ENCODE peak calls at places on chromosomes 12 and 14, in six cellular contexts. One of them, this sample, is unnamed.

GRCh38 chr14:76919811-76920571 is 93.8 kb downstream of the LRRC74A start:
- DNase-seq in astrocyte: peak; percentile 88
- DNase-seq in right lobe of liver: peak; percentile 63
- DNase-seq in tibial nerve: no peak
- DNase-seq in A549: no peak
- DNase-seq in uterus: peak; percentile 52
- DNase-seq in this sample: peak; percentile 61

GRCh38 chr12:8905546-8905945 is 8.8 kb upstream of the PHC1 start:
- DNase-seq in uterus: no peak
- DNase-seq in tibial nerve: no peak
- DNase-seq in astrocyte: no peak
- DNase-seq in A549: no peak
- DNase-seq in right lobe of liver: no peak
- DNase-seq in this sample: no peak

GRCh38 chr14:49505026-49505766 is 81.0 kb downstream of the RPS29 start:
- DNase-seq in tibial nerve: no peak
- DNase-seq in A549: no peak
- DNase-seq in astrocyte: peak; percentile 81
- DNase-seq in right lobe of liver: no peak
- DNase-seq in uterus: no peak
- DNase-seq in this sample: no peak

GRCh38 chr14:89445252-89445973 is 28.4 kb upstream of the FOXN3 start:
- DNase-seq in tibial nerve: no peak
- DNase-seq in right lobe of liver: no peak
- DNase-seq in uterus: no peak
- DNase-seq in astrocyte: no peak
- DNase-seq in A549: no peak
- DNase-seq in this sample: no peak

GRCh38 chr14:61128382-61129167 is 147.5 kb downstream of the SLC38A6 start:
- DNase-seq in uterus: no peak
- DNase-seq in astrocyte: no peak
- DNase-seq in tibial nerve: no peak
- DNase-seq in right lobe of liver: no peak
- DNase-seq in A549: no peak
- DNase-seq in this sample: no peak

GRCh38 chr14:97412933-97413574 is 615.9 kb downstream of the VRK1 start:
- DNase-seq in astrocyte: no peak
- DNase-seq in uterus: no peak
- DNase-seq in right lobe of liver: no peak
- DNase-seq in A549: no peak
- DNase-seq in tibial nerve: no peak
- DNase-seq in this sample: no peak

GRCh38 chr12:111582133-111582747 is 16.9 kb downstream of the ATXN2 start:
- DNase-seq in A549: no peak
- DNase-seq in uterus: no peak
- DNase-seq in tibial nerve: no peak
- DNase-seq in right lobe of liver: no peak
- DNase-seq in astrocyte: no peak
- DNase-seq in this sample: no peak

GRCh38 chr12:124289634-124290600 is 5.0 kb upstream of the RFLNA start:
- DNase-seq in right lobe of liver: no peak
- DNase-seq in astrocyte: peak; percentile 57
- DNase-seq in tibial nerve: no peak
- DNase-seq in A549: no peak
- DNase-seq in uterus: no peak
- DNase-seq in this sample: no peak

GRCh38 chr14:57182760-57183503 is 85.8 kb downstream of the EXOC5 start:
- DNase-seq in uterus: no peak
- DNase-seq in A549: no peak
- DNase-seq in right lobe of liver: no peak
- DNase-seq in tibial nerve: no peak
- DNase-seq in astrocyte: no peak
- DNase-seq in this sample: no peak

GRCh38 chr12:86122846-86123468 is 133.2 kb downstream of the MGAT4C start:
- DNase-seq in astrocyte: no peak
- DNase-seq in tibial nerve: no peak
- DNase-seq in A549: no peak
- DNase-seq in right lobe of liver: no peak
- DNase-seq in uterus: no peak
- DNase-seq in this sample: no peak

GRCh38 chr12:63930971-63931370 is 86.5 kb downstream of the SRGAP1 start:
- DNase-seq in astrocyte: peak; percentile 64
- DNase-seq in uterus: no peak
- DNase-seq in tibial nerve: no peak
- DNase-seq in right lobe of liver: no peak
- DNase-seq in A549: no peak
- DNase-seq in this sample: no peak

GRCh38 chr14:53491256-53491905 is 338.3 kb upstream of the DDHD1 start:
- DNase-seq in right lobe of liver: no peak
- DNase-seq in astrocyte: peak; percentile 42
- DNase-seq in uterus: no peak
- DNase-seq in A549: no peak
- DNase-seq in tibial nerve: no peak
- DNase-seq in this sample: no peak

GRCh38 chr12:4829161-4829792 is 80.4 kb upstream of the KCNA1 start:
- DNase-seq in uterus: no peak
- DNase-seq in A549: no peak
- DNase-seq in tibial nerve: no peak
- DNase-seq in right lobe of liver: no peak
- DNase-seq in astrocyte: no peak
- DNase-seq in this sample: no peak

GRCh38 chr14:62739647-62740046 is 305.6 kb downstream of the KCNH5 start:
- DNase-seq in uterus: no peak
- DNase-seq in tibial nerve: no peak
- DNase-seq in right lobe of liver: no peak
- DNase-seq in A549: no peak
- DNase-seq in astrocyte: no peak
- DNase-seq in this sample: no peak

GRCh38 chr12:93803408-93803807 is 126.2 kb downstream of the CRADD start:
- DNase-seq in right lobe of liver: no peak
- DNase-seq in uterus: no peak
- DNase-seq in A549: no peak
- DNase-seq in astrocyte: peak; percentile 87
- DNase-seq in tibial nerve: no peak
- DNase-seq in this sample: no peak

GRCh38 chr12:21542412-21542811 is 16.3 kb downstream of the SPX start:
- DNase-seq in A549: no peak
- DNase-seq in right lobe of liver: no peak
- DNase-seq in astrocyte: no peak
- DNase-seq in tibial nerve: no peak
- DNase-seq in uterus: no peak
- DNase-seq in this sample: no peak

GRCh38 chr12:52681551-52682380 is 1.6 kb upstream of the KRT1 start:
- DNase-seq in uterus: no peak
- DNase-seq in A549: no peak
- DNase-seq in tibial nerve: no peak
- DNase-seq in right lobe of liver: no peak
- DNase-seq in astrocyte: no peak
- DNase-seq in this sample: no peak

GRCh38 chr14:104134061-104134965 is 4.1 kb upstream of the KIF26A start:
- DNase-seq in right lobe of liver: peak; percentile 43
- DNase-seq in uterus: no peak
- DNase-seq in astrocyte: no peak
- DNase-seq in A549: no peak
- DNase-seq in tibial nerve: no peak
- DNase-seq in this sample: no peak

GRCh38 chr14:54206477-54206876 is 190.3 kb upstream of the CDKN3 start:
- DNase-seq in A549: no peak
- DNase-seq in uterus: no peak
- DNase-seq in astrocyte: no peak
- DNase-seq in tibial nerve: no peak
- DNase-seq in right lobe of liver: no peak
- DNase-seq in this sample: no peak

GRCh38 chr14:23141706-23142467 is 22.8 kb upstream of the CEBPE start:
- DNase-seq in astrocyte: peak; percentile 56
- DNase-seq in A549: peak; percentile 34
- DNase-seq in right lobe of liver: no peak
- DNase-seq in tibial nerve: no peak
- DNase-seq in uterus: peak; percentile 68
- DNase-seq in this sample: no peak

GRCh38 chr14:101476931-101477553 is 84.3 kb upstream of the DIO3 start:
- DNase-seq in tibial nerve: no peak
- DNase-seq in right lobe of liver: peak; percentile 65
- DNase-seq in uterus: peak; percentile 15
- DNase-seq in A549: peak; percentile 88
- DNase-seq in astrocyte: no peak
- DNase-seq in this sample: peak; percentile 80

GRCh38 chr14:104639481-104639880 is 34.9 kb upstream of the TMEM179 start:
- DNase-seq in tibial nerve: no peak
- DNase-seq in A549: no peak
- DNase-seq in astrocyte: no peak
- DNase-seq in right lobe of liver: no peak
- DNase-seq in uterus: no peak
- DNase-seq in this sample: no peak

GRCh38 chr12:132078190-132078589 is 65.9 kb downstream of the DDX51 start:
- DNase-seq in tibial nerve: no peak
- DNase-seq in right lobe of liver: no peak
- DNase-seq in A549: no peak
- DNase-seq in astrocyte: peak; percentile 81
- DNase-seq in uterus: peak; percentile 48
- DNase-seq in this sample: no peak

GRCh38 chr14:89953602-89954001 is 928 bp downstream of the EFCAB11 start:
- DNase-seq in tibial nerve: no peak
- DNase-seq in A549: no peak
- DNase-seq in uterus: no peak
- DNase-seq in astrocyte: no peak
- DNase-seq in right lobe of liver: no peak
- DNase-seq in this sample: no peak

GRCh38 chr14:31037709-31038221 is 11.6 kb upstream of the STRN3 start:
- DNase-seq in A549: no peak
- DNase-seq in uterus: peak; percentile 6
- DNase-seq in astrocyte: no peak
- DNase-seq in tibial nerve: no peak
- DNase-seq in right lobe of liver: no peak
- DNase-seq in this sample: no peak

DNA sequence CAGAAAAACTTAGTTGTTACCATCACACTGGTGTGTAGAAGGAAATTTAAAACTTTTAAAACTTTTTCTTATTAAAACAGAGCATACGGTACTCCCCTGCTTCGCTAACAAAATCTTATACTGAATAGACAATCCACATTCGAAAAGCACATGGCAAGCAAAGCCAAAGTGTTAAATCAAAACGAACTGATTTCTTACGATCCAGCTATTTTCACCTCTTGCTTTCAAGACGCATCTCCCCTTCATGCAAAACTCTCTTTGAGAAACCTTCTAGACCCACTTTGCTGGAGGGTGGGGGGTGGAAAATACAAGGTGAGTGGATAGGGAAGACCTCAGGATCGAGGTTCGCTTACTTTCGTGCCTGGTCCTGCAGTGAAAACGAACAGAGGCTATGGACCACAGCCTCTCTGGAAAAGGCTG is 328 bp downstream of the INTS13 start:
- DNase-seq in astrocyte: no peak
- DNase-seq in uterus: no peak
- DNase-seq in right lobe of liver: no peak
- DNase-seq in tibial nerve: no peak
- DNase-seq in A549: no peak
- DNase-seq in this sample: no peak
- H3K4me1 ChIP-seq in astrocyte: peaks cover 26% of the 10 kb centered on the region
- H3K4me1 ChIP-seq in uterus: no peaks in the 10 kb centered on the region
- H3K4me1 ChIP-seq in right lobe of liver: no peaks in the 10 kb centered on the region
- H3K4me1 ChIP-seq in tibial nerve: no peaks in the 10 kb centered on the region
- H3K4me1 ChIP-seq in A549: peaks cover 33% of the 10 kb centered on the region
- H3K4me1 ChIP-seq in this sample: peaks cover 15% of the 10 kb centered on the region

DNA sequence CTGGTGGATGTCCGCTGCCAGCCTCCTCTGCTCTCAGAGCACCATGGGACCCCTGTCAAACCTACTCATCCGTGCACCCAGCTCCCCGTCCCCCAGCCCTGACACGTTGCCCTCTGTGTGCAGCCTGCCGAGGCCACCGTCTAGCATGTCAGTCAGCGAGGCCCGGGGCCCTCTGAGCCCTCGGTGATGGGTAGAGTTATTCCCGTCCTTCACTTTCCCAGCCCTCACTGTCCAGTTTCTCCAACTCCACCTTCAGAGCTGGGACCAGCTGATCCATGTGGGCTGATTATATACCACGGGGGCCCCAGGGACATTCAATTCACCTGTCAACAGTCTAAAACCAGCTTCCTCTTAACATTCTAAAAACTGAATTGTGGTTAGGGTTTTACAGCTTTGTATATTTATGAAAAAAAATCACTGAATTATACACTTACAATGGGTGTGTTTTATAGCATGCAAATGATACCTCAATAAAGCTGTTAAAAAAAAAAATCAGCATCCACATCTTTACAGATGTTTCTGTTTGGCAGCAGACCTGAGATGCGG is 61.3 kb downstream of the CCDC88C start:
- DNase-seq in uterus: no peak
- DNase-seq in A549: no peak
- DNase-seq in tibial nerve: no peak
- DNase-seq in right lobe of liver: no peak
- DNase-seq in astrocyte: no peak
- DNase-seq in this sample: no peak
- H3K4me3 ChIP-seq in uterus: no peak overlapping the region
- H3K4me3 ChIP-seq in A549: no peak overlapping the region
- H3K4me3 ChIP-seq in tibial nerve: no peak overlapping the region
- H3K4me3 ChIP-seq in right lobe of liver: no peak overlapping the region
- H3K4me3 ChIP-seq in astrocyte: no peak overlapping the region
- H3K4me3 ChIP-seq in this sample: no peak overlapping the region

GRCh38 chr12:105961821-105962671 is 176.7 kb downstream of the NUAK1 start:
- DNase-seq in tibial nerve: no peak
- DNase-seq in A549: no peak
- DNase-seq in uterus: no peak
- DNase-seq in right lobe of liver: no peak
- DNase-seq in astrocyte: peak; percentile 79
- DNase-seq in this sample: no peak

GRCh38 chr12:105968025-105968424 is 170.7 kb downstream of the NUAK1 start:
- DNase-seq in right lobe of liver: no peak
- DNase-seq in A549: no peak
- DNase-seq in uterus: no peak
- DNase-seq in astrocyte: no peak
- DNase-seq in tibial nerve: no peak
- DNase-seq in this sample: no peak

GRCh38 chr12:105970885-105971284 is 167.9 kb downstream of the NUAK1 start:
- DNase-seq in astrocyte: no peak
- DNase-seq in tibial nerve: no peak
- DNase-seq in A549: no peak
- DNase-seq in uterus: no peak
- DNase-seq in right lobe of liver: no peak
- DNase-seq in this sample: no peak

GRCh38 chr12:105967038-105967776 is 171.5 kb downstream of the NUAK1 start:
- DNase-seq in astrocyte: peak; percentile 65
- DNase-seq in A549: no peak
- DNase-seq in right lobe of liver: no peak
- DNase-seq in uterus: no peak
- DNase-seq in tibial nerve: no peak
- DNase-seq in this sample: no peak
- TF ChIP-seq CTCF in astrocyte: no peak
- TF ChIP-seq CTCF in A549: no peak
- TF ChIP-seq CTCF in right lobe of liver: no peak
- TF ChIP-seq CTCF in uterus: no peak
- TF ChIP-seq CTCF in tibial nerve: no peak
- TF ChIP-seq CTCF in this sample: no peak

GRCh38 chr14:91732439-91732838 is 553 bp upstream of the CATSPERB start:
- DNase-seq in right lobe of liver: no peak
- DNase-seq in tibial nerve: no peak
- DNase-seq in uterus: no peak
- DNase-seq in A549: no peak
- DNase-seq in astrocyte: no peak
- DNase-seq in this sample: no peak
- H3K4me1 ChIP-seq in right lobe of liver: no peaks in the 10 kb centered on the region
- H3K4me1 ChIP-seq in tibial nerve: no peaks in the 10 kb centered on the region
- H3K4me1 ChIP-seq in uterus: no peaks in the 10 kb centered on the region
- H3K4me1 ChIP-seq in A549: no peaks in the 10 kb centered on the region
- H3K4me1 ChIP-seq in astrocyte: no peaks in the 10 kb centered on the region
- H3K4me1 ChIP-seq in this sample: no peaks in the 10 kb centered on the region

This sample was measured in mucosa of descending colon.